ENCODE peak calls at places on chromosomes 12 and 14, in five cellular contexts. One of them, this sample, is unnamed.

GRCh38 chr12:46260913-46261476 is 7.8 kb downstream of the SLC38A1 start:
- DNase-seq in fibroblast of the aortic adventitia: no peak
- DNase-seq in fibroblast of mammary gland: no peak
- DNase-seq in heart right ventricle: no peak
- DNase-seq in right lobe of liver: no peak
- DNase-seq in this sample: no peak

GRCh38 chr12:113056631-113057488 is at the start of gene DTX1:
- DNase-seq in heart right ventricle: peak
- DNase-seq in fibroblast of the aortic adventitia: no peak
- DNase-seq in fibroblast of mammary gland: no peak
- DNase-seq in right lobe of liver: no peak
- DNase-seq in this sample: no peak

GRCh38 chr12:52004042-52004648 is 2.6 kb upstream of the TAMALIN start:
- DNase-seq in heart right ventricle: peak
- DNase-seq in fibroblast of the aortic adventitia: peak
- DNase-seq in fibroblast of mammary gland: peak
- DNase-seq in right lobe of liver: no peak
- DNase-seq in this sample: no peak

GRCh38 chr12:14417717-14418116 is 52.2 kb downstream of the ATF7IP start:
- DNase-seq in right lobe of liver: no peak
- DNase-seq in heart right ventricle: peak
- DNase-seq in fibroblast of the aortic adventitia: peak
- DNase-seq in fibroblast of mammary gland: peak
- DNase-seq in this sample: peak

GRCh38 chr12:2047752-2048151 is 5.0 kb upstream of the CACNA1C start:
- DNase-seq in fibroblast of the aortic adventitia: no peak
- DNase-seq in heart right ventricle: no peak
- DNase-seq in fibroblast of mammary gland: no peak
- DNase-seq in right lobe of liver: no peak
- DNase-seq in this sample: no peak

GRCh38 chr14:100754020-100754419 is 27.3 kb downstream of the DLK1 start:
- DNase-seq in fibroblast of the aortic adventitia: no peak
- DNase-seq in heart right ventricle: no peak
- DNase-seq in right lobe of liver: no peak
- DNase-seq in fibroblast of mammary gland: no peak
- DNase-seq in this sample: no peak

GRCh38 chr14:31194661-31195060 is 12.9 kb downstream of the HECTD1 start:
- DNase-seq in heart right ventricle: no peak
- DNase-seq in right lobe of liver: no peak
- DNase-seq in fibroblast of mammary gland: no peak
- DNase-seq in fibroblast of the aortic adventitia: peak
- DNase-seq in this sample: no peak

GRCh38 chr14:49970474-49971147 is 77.7 kb downstream of the ARF6 start:
- DNase-seq in right lobe of liver: no peak
- DNase-seq in fibroblast of mammary gland: peak
- DNase-seq in heart right ventricle: no peak
- DNase-seq in fibroblast of the aortic adventitia: peak
- DNase-seq in this sample: no peak

GRCh38 chr14:104793703-104793959 is 1.9 kb downstream of the AKT1 start:
- DNase-seq in fibroblast of the aortic adventitia: no peak
- DNase-seq in heart right ventricle: no peak
- DNase-seq in right lobe of liver: no peak
- DNase-seq in fibroblast of mammary gland: no peak
- DNase-seq in this sample: no peak

GRCh38 chr14:104791425-104791824 is 4.1 kb downstream of the AKT1 start:
- DNase-seq in fibroblast of the aortic adventitia: no peak
- DNase-seq in heart right ventricle: no peak
- DNase-seq in right lobe of liver: no peak
- DNase-seq in fibroblast of mammary gland: no peak
- DNase-seq in this sample: no peak

GRCh38 chr14:104794099-104794498 is 1.4 kb downstream of the AKT1 start:
- DNase-seq in heart right ventricle: peak
- DNase-seq in right lobe of liver: no peak
- DNase-seq in fibroblast of the aortic adventitia: peak
- DNase-seq in fibroblast of mammary gland: peak
- DNase-seq in this sample: peak

GRCh38 chr14:104792101-104792884 is 3.3 kb downstream of the AKT1 start:
- DNase-seq in fibroblast of mammary gland: no peak
- DNase-seq in heart right ventricle: peak
- DNase-seq in right lobe of liver: peak
- DNase-seq in fibroblast of the aortic adventitia: no peak
- DNase-seq in this sample: peak

GRCh38 chr14:104792945-104793702 is 2.4 kb downstream of the AKT1 start:
- DNase-seq in fibroblast of mammary gland: no peak
- DNase-seq in right lobe of liver: no peak
- DNase-seq in heart right ventricle: no peak
- DNase-seq in fibroblast of the aortic adventitia: no peak
- DNase-seq in this sample: no peak
- TF ChIP-seq CTCF in fibroblast of mammary gland: no peak
- TF ChIP-seq CTCF in right lobe of liver: no peak
- TF ChIP-seq CTCF in heart right ventricle: no peak
- TF ChIP-seq CTCF in fibroblast of the aortic adventitia: no peak
- TF ChIP-seq CTCF in this sample: no peak

GRCh38 chr14:60515244-60515695 is 6.3 kb downstream of the SIX6 start:
- DNase-seq in fibroblast of mammary gland: no peak
- DNase-seq in right lobe of liver: no peak
- DNase-seq in fibroblast of the aortic adventitia: no peak
- DNase-seq in heart right ventricle: no peak
- DNase-seq in this sample: no peak
- TF ChIP-seq CTCF in fibroblast of mammary gland: no peak
- TF ChIP-seq CTCF in right lobe of liver: no peak
- TF ChIP-seq CTCF in fibroblast of the aortic adventitia: no peak
- TF ChIP-seq CTCF in heart right ventricle: no peak
- TF ChIP-seq CTCF in this sample: no peak

GRCh38 chr12:90690120-90690519 is 264.9 kb downstream of the CCER1 start:
- DNase-seq in right lobe of liver: no peak
- DNase-seq in fibroblast of the aortic adventitia: no peak
- DNase-seq in fibroblast of mammary gland: no peak
- DNase-seq in heart right ventricle: no peak
- DNase-seq in this sample: no peak

DNA sequence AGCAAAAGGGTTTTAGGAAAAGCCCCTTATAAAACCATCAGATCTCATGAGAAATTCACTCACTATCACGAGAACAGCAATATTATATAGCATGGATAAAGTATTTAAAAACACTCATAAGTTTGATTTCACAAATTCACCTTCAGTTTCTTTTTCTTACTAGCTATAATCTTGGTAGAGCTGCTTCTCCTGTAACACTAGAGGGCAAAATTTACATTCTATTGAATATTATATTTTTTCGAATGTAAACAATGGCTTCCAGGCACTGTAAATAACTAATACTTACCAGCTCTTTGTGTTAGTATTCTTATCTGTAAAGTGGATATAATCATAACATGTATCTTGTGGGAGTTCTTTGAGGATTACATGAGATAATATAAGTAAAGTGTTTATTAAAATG is 259.6 kb downstream of the CCER1 start:
- DNase-seq in heart right ventricle: no peak
- DNase-seq in fibroblast of the aortic adventitia: peak
- DNase-seq in right lobe of liver: no peak
- DNase-seq in fibroblast of mammary gland: peak
- DNase-seq in this sample: no peak
- TF ChIP-seq CTCF in heart right ventricle: peak
- TF ChIP-seq CTCF in fibroblast of the aortic adventitia: peak
- TF ChIP-seq CTCF in right lobe of liver: no peak
- TF ChIP-seq CTCF in fibroblast of mammary gland: peak
- TF ChIP-seq CTCF in this sample: no peak

GRCh38 chr12:89156862-89157262 is 195.4 kb downstream of the DUSP6 start:
- DNase-seq in fibroblast of mammary gland: peak
- DNase-seq in right lobe of liver: no peak
- DNase-seq in fibroblast of the aortic adventitia: peak
- DNase-seq in heart right ventricle: no peak
- DNase-seq in this sample: no peak

GRCh38 chr12:89160716-89161123 is 191.6 kb downstream of the DUSP6 start:
- DNase-seq in fibroblast of the aortic adventitia: peak
- DNase-seq in fibroblast of mammary gland: peak
- DNase-seq in right lobe of liver: peak
- DNase-seq in heart right ventricle: peak
- DNase-seq in this sample: peak

GRCh38 chr12:89154743-89155530 is 197.4 kb downstream of the DUSP6 start:
- DNase-seq in heart right ventricle: no peak
- DNase-seq in fibroblast of mammary gland: peak
- DNase-seq in fibroblast of the aortic adventitia: peak
- DNase-seq in right lobe of liver: no peak
- DNase-seq in this sample: no peak

GRCh38 chr12:89156324-89156723 is 196.0 kb downstream of the DUSP6 start:
- DNase-seq in right lobe of liver: no peak
- DNase-seq in heart right ventricle: no peak
- DNase-seq in fibroblast of the aortic adventitia: peak
- DNase-seq in fibroblast of mammary gland: no peak
- DNase-seq in this sample: no peak

DNA sequence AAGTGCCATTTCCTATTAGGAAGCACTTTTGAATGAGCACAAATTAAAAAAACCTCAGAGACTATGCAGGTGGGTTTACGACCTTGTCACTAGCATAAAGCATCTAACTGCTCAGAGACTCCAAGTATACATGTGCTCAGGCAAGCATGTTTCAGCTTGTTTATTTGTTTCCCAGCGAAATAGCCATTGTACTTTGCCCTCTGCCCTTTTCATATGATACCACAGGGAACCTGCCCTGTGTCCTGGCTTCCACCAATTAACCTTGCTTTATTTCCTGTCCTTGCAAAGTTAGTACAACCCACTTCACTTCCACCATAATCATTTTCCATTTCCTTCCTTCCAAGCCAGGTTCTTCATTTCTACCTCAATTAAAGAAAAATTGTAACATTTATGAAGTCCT is 194.9 kb downstream of the DUSP6 start:
- DNase-seq in fibroblast of the aortic adventitia: no peak
- DNase-seq in fibroblast of mammary gland: no peak
- DNase-seq in heart right ventricle: no peak
- DNase-seq in right lobe of liver: no peak
- DNase-seq in this sample: no peak
- TF ChIP-seq CTCF in fibroblast of the aortic adventitia: no peak
- TF ChIP-seq CTCF in fibroblast of mammary gland: no peak
- TF ChIP-seq CTCF in heart right ventricle: no peak
- TF ChIP-seq CTCF in right lobe of liver: no peak
- TF ChIP-seq CTCF in this sample: no peak

GRCh38 chr14:99508896-99509629 is 27.9 kb downstream of the CCNK start:
- DNase-seq in right lobe of liver: peak
- DNase-seq in fibroblast of the aortic adventitia: no peak
- DNase-seq in heart right ventricle: no peak
- DNase-seq in fibroblast of mammary gland: no peak
- DNase-seq in this sample: no peak
- TF ChIP-seq CTCF in right lobe of liver: no peak
- TF ChIP-seq CTCF in fibroblast of the aortic adventitia: no peak
- TF ChIP-seq CTCF in heart right ventricle: no peak
- TF ChIP-seq CTCF in fibroblast of mammary gland: no peak
- TF ChIP-seq CTCF in this sample: no peak

GRCh38 chr14:78141590-78141989 is 28.6 kb upstream of the NRXN3 start:
- DNase-seq in heart right ventricle: no peak
- DNase-seq in fibroblast of the aortic adventitia: no peak
- DNase-seq in fibroblast of mammary gland: no peak
- DNase-seq in right lobe of liver: no peak
- DNase-seq in this sample: no peak
- TF ChIP-seq CTCF in heart right ventricle: no peak
- TF ChIP-seq CTCF in fibroblast of the aortic adventitia: no peak
- TF ChIP-seq CTCF in fibroblast of mammary gland: no peak
- TF ChIP-seq CTCF in right lobe of liver: no peak
- TF ChIP-seq CTCF in this sample: no peak

GRCh38 chr14:27506272-27506671 is 908.4 kb upstream of the NOVA1 start:
- DNase-seq in fibroblast of mammary gland: no peak
- DNase-seq in heart right ventricle: no peak
- DNase-seq in fibroblast of the aortic adventitia: no peak
- DNase-seq in right lobe of liver: no peak
- DNase-seq in this sample: no peak
- TF ChIP-seq CTCF in fibroblast of mammary gland: no peak
- TF ChIP-seq CTCF in heart right ventricle: no peak
- TF ChIP-seq CTCF in fibroblast of the aortic adventitia: no peak
- TF ChIP-seq CTCF in right lobe of liver: no peak
- TF ChIP-seq CTCF in this sample: no peak

DNA sequence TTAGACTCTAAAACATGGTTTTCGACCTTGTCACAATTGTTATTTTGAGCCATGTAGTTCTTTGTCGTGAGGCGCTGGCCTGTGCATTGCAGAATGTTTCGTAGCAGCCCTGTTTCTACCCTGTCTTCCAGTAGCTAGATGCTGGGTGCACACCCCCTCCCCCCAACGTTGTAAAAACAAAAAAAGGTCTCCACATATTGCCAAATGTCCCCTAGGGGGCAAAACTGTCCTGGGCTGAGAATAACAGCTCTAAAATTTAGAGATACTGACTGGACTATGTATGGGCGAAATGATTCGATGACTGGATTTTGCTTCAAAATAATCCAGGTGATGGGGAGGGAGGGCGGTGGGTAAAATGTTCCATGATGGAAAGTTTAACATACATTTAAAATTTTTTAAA is 126.1 kb upstream of the FUT8 start:
- DNase-seq in fibroblast of the aortic adventitia: no peak
- DNase-seq in heart right ventricle: no peak
- DNase-seq in right lobe of liver: no peak
- DNase-seq in fibroblast of mammary gland: peak
- DNase-seq in this sample: no peak
- TF ChIP-seq CTCF in fibroblast of the aortic adventitia: peak
- TF ChIP-seq CTCF in heart right ventricle: no peak
- TF ChIP-seq CTCF in right lobe of liver: no peak
- TF ChIP-seq CTCF in fibroblast of mammary gland: peak
- TF ChIP-seq CTCF in this sample: no peak